ENCODE peak calls at places on chromosomes 6 and 20, in ten cellular contexts. One of them, this sample, is unnamed.

GRCh38 chr20:60553095-60553494 is 594.9 kb downstream of the CDH26 start:
- DNase-seq in MM.1S: no peak
- DNase-seq in fibroblast of lung: peak
- DNase-seq in C1 segment of cervical spinal cord: no peak
- DNase-seq in ovary: no peak
- DNase-seq in NCI-H1417: peak
- DNase-seq in NCI-H2171: no peak
- DNase-seq in endothelial cell: no peak
- DNase-seq in ureter: no peak
- DNase-seq in COR-L47: no peak
- DNase-seq in this sample: no peak

GRCh38 chr6:21240709-21241108 is 352.8 kb upstream of the SOX4 start:
- DNase-seq in MM.1S: no peak
- DNase-seq in fibroblast of lung: peak
- DNase-seq in C1 segment of cervical spinal cord: no peak
- DNase-seq in ovary: no peak
- DNase-seq in NCI-H1417: no peak
- DNase-seq in NCI-H2171: no peak
- DNase-seq in endothelial cell: no peak
- DNase-seq in ureter: no peak
- DNase-seq in COR-L47: no peak
- DNase-seq in this sample: no peak

GRCh38 chr20:14710941-14711340 is 373.5 kb upstream of the FLRT3 start:
- DNase-seq in MM.1S: no peak
- DNase-seq in fibroblast of lung: no peak
- DNase-seq in C1 segment of cervical spinal cord: no peak
- DNase-seq in ovary: no peak
- DNase-seq in NCI-H1417: no peak
- DNase-seq in NCI-H2171: no peak
- DNase-seq in endothelial cell: no peak
- DNase-seq in ureter: no peak
- DNase-seq in COR-L47: no peak
- DNase-seq in this sample: no peak

GRCh38 chr20:10076126-10077080 is 41.6 kb downstream of the ANKEF1 start:
- DNase-seq in MM.1S: no peak
- DNase-seq in fibroblast of lung: peak
- DNase-seq in C1 segment of cervical spinal cord: no peak
- DNase-seq in ovary: no peak
- DNase-seq in NCI-H1417: no peak
- DNase-seq in NCI-H2171: no peak
- DNase-seq in endothelial cell: no peak
- DNase-seq in ureter: no peak
- DNase-seq in COR-L47: no peak
- DNase-seq in this sample: no peak

GRCh38 chr6:118886641-118887040 is 7.3 kb upstream of the ASF1A start:
- DNase-seq in MM.1S: no peak
- DNase-seq in fibroblast of lung: no peak
- DNase-seq in C1 segment of cervical spinal cord: no peak
- DNase-seq in ovary: no peak
- DNase-seq in NCI-H1417: no peak
- DNase-seq in NCI-H2171: no peak
- DNase-seq in endothelial cell: no peak
- DNase-seq in ureter: no peak
- DNase-seq in COR-L47: no peak
- DNase-seq in this sample: no peak

GRCh38 chr6:25660512-25660911 is 8.5 kb downstream of the SCGN start:
- DNase-seq in MM.1S: no peak
- DNase-seq in fibroblast of lung: peak
- DNase-seq in C1 segment of cervical spinal cord: no peak
- DNase-seq in ovary: no peak
- DNase-seq in NCI-H1417: peak
- DNase-seq in NCI-H2171: no peak
- DNase-seq in endothelial cell: no peak
- DNase-seq in ureter: no peak
- DNase-seq in COR-L47: peak
- DNase-seq in this sample: no peak

GRCh38 chr6:159512104-159512503 is 180.9 kb downstream of the SOD2 start:
- DNase-seq in MM.1S: no peak
- DNase-seq in fibroblast of lung: no peak
- DNase-seq in C1 segment of cervical spinal cord: no peak
- DNase-seq in ovary: no peak
- DNase-seq in NCI-H1417: no peak
- DNase-seq in NCI-H2171: no peak
- DNase-seq in endothelial cell: no peak
- DNase-seq in ureter: no peak
- DNase-seq in COR-L47: no peak
- DNase-seq in this sample: no peak

GRCh38 chr6:3581469-3581868 is 124.6 kb upstream of the SLC22A23 start:
- DNase-seq in MM.1S: no peak
- DNase-seq in fibroblast of lung: no peak
- DNase-seq in C1 segment of cervical spinal cord: no peak
- DNase-seq in ovary: no peak
- DNase-seq in NCI-H1417: no peak
- DNase-seq in NCI-H2171: no peak
- DNase-seq in endothelial cell: no peak
- DNase-seq in ureter: no peak
- DNase-seq in COR-L47: no peak
- DNase-seq in this sample: no peak

GRCh38 chr20:62008643-62009183 is 57.0 kb downstream of the TAF4 start:
- DNase-seq in MM.1S: no peak
- DNase-seq in fibroblast of lung: no peak
- DNase-seq in C1 segment of cervical spinal cord: no peak
- DNase-seq in ovary: no peak
- DNase-seq in NCI-H1417: no peak
- DNase-seq in NCI-H2171: no peak
- DNase-seq in endothelial cell: no peak
- DNase-seq in ureter: no peak
- DNase-seq in COR-L47: no peak
- DNase-seq in this sample: no peak

GRCh38 chr6:31738048-31738979 is 1.5 kb upstream of the MSH5 start:
- DNase-seq in MM.1S: peak
- DNase-seq in fibroblast of lung: peak
- DNase-seq in C1 segment of cervical spinal cord: no peak
- DNase-seq in ovary: no peak
- DNase-seq in NCI-H1417: peak
- DNase-seq in NCI-H2171: no peak
- DNase-seq in endothelial cell: no peak
- DNase-seq in ureter: peak
- DNase-seq in COR-L47: peak
- DNase-seq in this sample: peak

GRCh38 chr6:132405143-132405915 is 4.1 kb upstream of the MOXD1 start:
- DNase-seq in MM.1S: peak
- DNase-seq in fibroblast of lung: peak
- DNase-seq in C1 segment of cervical spinal cord: no peak
- DNase-seq in ovary: no peak
- DNase-seq in NCI-H1417: no peak
- DNase-seq in NCI-H2171: no peak
- DNase-seq in endothelial cell: no peak
- DNase-seq in ureter: no peak
- DNase-seq in COR-L47: no peak
- DNase-seq in this sample: no peak

GRCh38 chr6:63582579-63583231 is 10.4 kb downstream of the LOC128125822 start:
- DNase-seq in MM.1S: no peak
- DNase-seq in fibroblast of lung: no peak
- DNase-seq in C1 segment of cervical spinal cord: no peak
- DNase-seq in ovary: no peak
- DNase-seq in NCI-H1417: no peak
- DNase-seq in NCI-H2171: no peak
- DNase-seq in endothelial cell: no peak
- DNase-seq in ureter: no peak
- DNase-seq in COR-L47: no peak
- DNase-seq in this sample: no peak

GRCh38 chr6:128277379-128277778 is 243.0 kb downstream of the PTPRK start:
- DNase-seq in MM.1S: no peak
- DNase-seq in fibroblast of lung: no peak
- DNase-seq in C1 segment of cervical spinal cord: no peak
- DNase-seq in ovary: no peak
- DNase-seq in NCI-H1417: no peak
- DNase-seq in NCI-H2171: no peak
- DNase-seq in endothelial cell: no peak
- DNase-seq in ureter: no peak
- DNase-seq in COR-L47: no peak
- DNase-seq in this sample: no peak

GRCh38 chr6:104572901-104573300 is 286.8 kb downstream of the HACE1 start:
- DNase-seq in MM.1S: no peak
- DNase-seq in fibroblast of lung: no peak
- DNase-seq in C1 segment of cervical spinal cord: no peak
- DNase-seq in ovary: no peak
- DNase-seq in NCI-H1417: no peak
- DNase-seq in NCI-H2171: no peak
- DNase-seq in endothelial cell: no peak
- DNase-seq in ureter: no peak
- DNase-seq in COR-L47: no peak
- DNase-seq in this sample: no peak

GRCh38 chr20:6715350-6716063 is 52.0 kb upstream of the BMP2 start:
- DNase-seq in MM.1S: no peak
- DNase-seq in fibroblast of lung: no peak
- DNase-seq in C1 segment of cervical spinal cord: no peak
- DNase-seq in ovary: no peak
- DNase-seq in NCI-H1417: no peak
- DNase-seq in NCI-H2171: no peak
- DNase-seq in endothelial cell: no peak
- DNase-seq in ureter: no peak
- DNase-seq in COR-L47: no peak
- DNase-seq in this sample: no peak

GRCh38 chr6:125868252-125868651 is 77.5 kb downstream of the NCOA7 start:
- DNase-seq in MM.1S: no peak
- DNase-seq in fibroblast of lung: no peak
- DNase-seq in C1 segment of cervical spinal cord: no peak
- DNase-seq in ovary: no peak
- DNase-seq in NCI-H1417: no peak
- DNase-seq in NCI-H2171: no peak
- DNase-seq in endothelial cell: no peak
- DNase-seq in ureter: no peak
- DNase-seq in COR-L47: no peak
- DNase-seq in this sample: no peak

GRCh38 chr6:45369870-45370269 is 7.9 kb downstream of the SUPT3H start:
- DNase-seq in MM.1S: no peak
- DNase-seq in fibroblast of lung: no peak
- DNase-seq in C1 segment of cervical spinal cord: no peak
- DNase-seq in ovary: no peak
- DNase-seq in NCI-H1417: no peak
- DNase-seq in NCI-H2171: no peak
- DNase-seq in endothelial cell: no peak
- DNase-seq in ureter: no peak
- DNase-seq in COR-L47: no peak
- DNase-seq in this sample: no peak

GRCh38 chr6:113920663-113921267 is 50.2 kb downstream of the HDAC2 start:
- DNase-seq in MM.1S: peak
- DNase-seq in fibroblast of lung: no peak
- DNase-seq in C1 segment of cervical spinal cord: no peak
- DNase-seq in ovary: no peak
- DNase-seq in NCI-H1417: no peak
- DNase-seq in NCI-H2171: no peak
- DNase-seq in endothelial cell: no peak
- DNase-seq in ureter: no peak
- DNase-seq in COR-L47: no peak
- DNase-seq in this sample: peak

GRCh38 chr20:49138431-49138830 is 49.7 kb downstream of the STAU1 start:
- DNase-seq in MM.1S: no peak
- DNase-seq in fibroblast of lung: no peak
- DNase-seq in C1 segment of cervical spinal cord: no peak
- DNase-seq in ovary: no peak
- DNase-seq in NCI-H1417: no peak
- DNase-seq in NCI-H2171: no peak
- DNase-seq in endothelial cell: no peak
- DNase-seq in ureter: no peak
- DNase-seq in COR-L47: no peak
- DNase-seq in this sample: no peak

GRCh38 chr6:41921712-41921998 is 356 bp downstream of the BYSL start:
- DNase-seq in MM.1S: peak
- DNase-seq in fibroblast of lung: no peak
- DNase-seq in C1 segment of cervical spinal cord: no peak
- DNase-seq in ovary: no peak
- DNase-seq in NCI-H1417: no peak
- DNase-seq in NCI-H2171: peak
- DNase-seq in endothelial cell: no peak
- DNase-seq in ureter: no peak
- DNase-seq in COR-L47: no peak
- DNase-seq in this sample: peak

GRCh38 chr6:104705095-104705707 is 154.5 kb downstream of the HACE1 start:
- DNase-seq in MM.1S: peak
- DNase-seq in fibroblast of lung: peak
- DNase-seq in C1 segment of cervical spinal cord: no peak
- DNase-seq in ovary: no peak
- DNase-seq in NCI-H1417: no peak
- DNase-seq in NCI-H2171: no peak
- DNase-seq in endothelial cell: peak
- DNase-seq in ureter: no peak
- DNase-seq in COR-L47: no peak
- DNase-seq in this sample: no peak

GRCh38 chr6:35933844-35934243 is 12.9 kb upstream of the SRPK1 start:
- DNase-seq in MM.1S: no peak
- DNase-seq in fibroblast of lung: no peak
- DNase-seq in C1 segment of cervical spinal cord: no peak
- DNase-seq in ovary: no peak
- DNase-seq in NCI-H1417: no peak
- DNase-seq in NCI-H2171: no peak
- DNase-seq in endothelial cell: no peak
- DNase-seq in ureter: no peak
- DNase-seq in COR-L47: no peak
- DNase-seq in this sample: no peak

GRCh38 chr6:76481101-76481500 is 408.6 kb upstream of the IMPG1 start:
- DNase-seq in MM.1S: no peak
- DNase-seq in fibroblast of lung: no peak
- DNase-seq in C1 segment of cervical spinal cord: no peak
- DNase-seq in ovary: no peak
- DNase-seq in NCI-H1417: peak
- DNase-seq in NCI-H2171: no peak
- DNase-seq in endothelial cell: no peak
- DNase-seq in ureter: no peak
- DNase-seq in COR-L47: no peak
- DNase-seq in this sample: no peak

GRCh38 chr6:83117802-83118201 is 50.3 kb downstream of the DOP1A start:
- DNase-seq in MM.1S: no peak
- DNase-seq in fibroblast of lung: no peak
- DNase-seq in C1 segment of cervical spinal cord: no peak
- DNase-seq in ovary: no peak
- DNase-seq in NCI-H1417: no peak
- DNase-seq in NCI-H2171: no peak
- DNase-seq in endothelial cell: no peak
- DNase-seq in ureter: no peak
- DNase-seq in COR-L47: no peak
- DNase-seq in this sample: no peak

GRCh38 chr20:40942775-40943174 is 85.8 kb upstream of the TOP1 start:
- DNase-seq in MM.1S: no peak
- DNase-seq in fibroblast of lung: no peak
- DNase-seq in C1 segment of cervical spinal cord: no peak
- DNase-seq in ovary: no peak
- DNase-seq in NCI-H1417: no peak
- DNase-seq in NCI-H2171: no peak
- DNase-seq in endothelial cell: no peak
- DNase-seq in ureter: no peak
- DNase-seq in COR-L47: no peak
- DNase-seq in this sample: no peak

GRCh38 chr6:30590509-30590908 is 19.3 kb downstream of the ABCF1 start:
- DNase-seq in MM.1S: no peak
- DNase-seq in fibroblast of lung: no peak
- DNase-seq in C1 segment of cervical spinal cord: no peak
- DNase-seq in ovary: no peak
- DNase-seq in NCI-H1417: no peak
- DNase-seq in NCI-H2171: no peak
- DNase-seq in endothelial cell: no peak
- DNase-seq in ureter: no peak
- DNase-seq in COR-L47: no peak
- DNase-seq in this sample: no peak

GRCh38 chr6:41685641-41686380 is 47.5 kb downstream of the MDFI start:
- DNase-seq in MM.1S: no peak
- DNase-seq in fibroblast of lung: no peak
- DNase-seq in C1 segment of cervical spinal cord: no peak
- DNase-seq in ovary: no peak
- DNase-seq in NCI-H1417: no peak
- DNase-seq in NCI-H2171: no peak
- DNase-seq in endothelial cell: no peak
- DNase-seq in ureter: no peak
- DNase-seq in COR-L47: no peak
- DNase-seq in this sample: no peak

GRCh38 chr6:152952866-152953509 is 29.9 kb downstream of the FBXO5 start:
- DNase-seq in MM.1S: peak
- DNase-seq in fibroblast of lung: peak
- DNase-seq in C1 segment of cervical spinal cord: no peak
- DNase-seq in ovary: no peak
- DNase-seq in NCI-H1417: peak
- DNase-seq in NCI-H2171: peak
- DNase-seq in endothelial cell: peak
- DNase-seq in ureter: no peak
- DNase-seq in COR-L47: peak
- DNase-seq in this sample: peak

This sample was measured in NAMALWA.